ENCODE peak calls at places on chromosomes 3 and 15, in ten cellular contexts. D is GM20000, Y is upper lobe of right lung, N is GM04503, O is AG10803, A is NCI-H82, J is GM10248, V is left lung, E is astrocyte of the spinal cord, H is ELR. Q is an unnamed sample.

GRCh38 chr3:124793054-124793740 is 62.9 kb downstream of the UMPS start:
- DNase-seq in E (no peak), A (no peak), V (no peak), J (no peak), N (peak), D (no peak), H (peak), Y (no peak), O (peak), Q (no peak)

GRCh38 chr3:51353566-51354140 is 31.4 kb upstream of the MANF start:
- DNase-seq in A (peak), H (no peak), V (no peak), D (no peak), N (no peak), O (no peak), E (no peak), Y (no peak), J (no peak), Q (no peak)

GRCh38 chr15:25829075-25829474 is 34.1 kb downstream of the ATP10A start:
- DNase-seq in A (no peak), Y (no peak), J (no peak), N (no peak), V (no peak), O (no peak), D (no peak), H (no peak), E (no peak), Q (no peak)

GRCh38 chr3:52983828-52984227 is 62.0 kb downstream of the SFMBT1 start:
- DNase-seq in H (no peak), D (no peak), O (no peak), V (no peak), E (no peak), A (no peak), Y (no peak), N (no peak), J (no peak), Q (no peak)

GRCh38 chr3:133661454-133662255 is at the start of gene TOPBP1:
- DNase-seq in N (no peak), O (peak), E (peak), Y (peak), J (peak), H (peak), V (peak), D (peak), A (peak), Q (peak)

GRCh38 chr15:71725215-71725955 is 85.0 kb upstream of the NR2E3 start:
- DNase-seq in N (peak), O (peak), Y (no peak), A (no peak), D (no peak), J (no peak), H (peak), V (no peak), E (peak), Q (no peak)

GRCh38 chr3:161217496-161217895 is 3.6 kb upstream of the NMD3 start:
- DNase-seq in E (no peak), O (peak), D (no peak), N (no peak), Y (no peak), J (no peak), H (peak), V (no peak), A (no peak), Q (no peak)

GRCh38 chr3:196837819-196838420 is 29.8 kb upstream of the SENP5 start:
- DNase-seq in Y (peak), N (peak), E (peak), J (peak), D (peak), A (peak), O (peak), V (no peak), H (peak), Q (peak)

GRCh38 chr15:55277116-55277564 is 12.5 kb downstream of the RAB27A start:
- DNase-seq in D (peak), A (no peak), O (no peak), Y (no peak), J (peak), H (peak), N (no peak), V (no peak), E (peak), Q (no peak)

GRCh38 chr15:40470423-40471104 is at the start of gene CHST14:
- DNase-seq in D (peak), V (peak), J (peak), H (peak), N (no peak), E (peak), O (peak), A (peak), Y (peak), Q (no peak)

GRCh38 chr3:28916713-28917499 is 364.0 kb upstream of the RBMS3 start:
- DNase-seq in D (peak), H (peak), O (peak), E (peak), V (no peak), Y (no peak), J (peak), A (peak), N (no peak), Q (no peak)

GRCh38 chr3:37375184-37376120 is 201.1 kb upstream of the LRRFIP2 start:
- DNase-seq in N (no peak), D (no peak), Y (no peak), E (no peak), J (no peak), H (no peak), A (no peak), V (no peak), O (no peak), Q (no peak)

GRCh38 chr15:91478717-91479191 is 374.8 kb upstream of the SLCO3A1 start:
- DNase-seq in A (no peak), J (no peak), Y (no peak), N (no peak), E (no peak), H (no peak), V (no peak), D (no peak), O (no peak), Q (no peak)

GRCh38 chr15:78320173-78320572 is 20.0 kb upstream of the CRABP1 start:
- DNase-seq in O (no peak), D (no peak), Y (no peak), N (no peak), E (no peak), J (no peak), H (no peak), V (no peak), A (no peak), Q (no peak)

GRCh38 chr3:169634618-169635236 is 28.8 kb downstream of the MECOM start:
- DNase-seq in A (no peak), V (no peak), J (no peak), H (no peak), N (no peak), D (no peak), Y (peak), O (no peak), E (no peak), Q (peak)

GRCh38 chr3:161409069-161409468 is 37.8 kb upstream of the SPTSSB start:
- DNase-seq in J (no peak), Y (no peak), E (peak), N (no peak), V (no peak), A (peak), H (peak), O (peak), D (peak), Q (no peak)

GRCh38 chr3:17552351-17552750 is 190.1 kb downstream of the TBC1D5 start:
- DNase-seq in Y (no peak), V (no peak), H (no peak), E (no peak), J (no peak), A (no peak), O (no peak), N (no peak), D (no peak), Q (no peak)

GRCh38 chr3:17137321-17137826 is 252.6 kb downstream of the PLCL2 start:
- DNase-seq in Y (no peak), V (no peak), H (no peak), D (no peak), E (no peak), O (no peak), J (no peak), A (no peak), N (no peak), Q (no peak)

GRCh38 chr3:115930168-115930567 is 306.9 kb downstream of the GAP43 start:
- DNase-seq in D (no peak), J (no peak), A (no peak), Y (no peak), O (no peak), N (no peak), E (no peak), V (no peak), H (no peak), Q (no peak)

GRCh38 chr3:159830523-159831151 is 158.0 kb upstream of the IL12A start:
- DNase-seq in E (no peak), Y (no peak), J (no peak), N (no peak), A (no peak), H (peak), V (no peak), D (no peak), O (peak), Q (no peak)